ENCODE peak calls at places on chromosomes 5 and 9, in five cellular contexts. D, C, J, Q and R are unnamed samples.

GRCh38 chr5:149596712-149597111 is 15.4 kb downstream of the ARHGEF37 start:
- DNase-seq in D (no peak), C (no peak), J (no peak), Q (no peak), R (no peak)

GRCh38 chr9:35029241-35029640 is 39.7 kb downstream of the DNAJB5 start:
- DNase-seq in D (no peak), C (no peak), J (no peak), Q (no peak), R (no peak)

GRCh38 chr9:86176468-86176867 is 77.1 kb upstream of the GOLM1 start:
- DNase-seq in D (no peak), C (no peak), J (no peak), Q (no peak), R (peak; percentile 80)

GRCh38 chr5:172163346-172163745 is 24.7 kb downstream of the STK10 start:
- DNase-seq in D (no peak), C (peak; percentile 43), J (no peak), Q (no peak), R (no peak)

GRCh38 chr5:160787247-160787646 is 64.8 kb downstream of the ATP10B start:
- DNase-seq in D (peak; percentile 27), C (no peak), J (no peak), Q (peak; percentile 9), R (no peak)

GRCh38 chr5:61768692-61769281 is 436.7 kb downstream of the ZSWIM6 start:
- DNase-seq in D (peak; percentile 73), C (peak; percentile 3), J (peak; percentile 57), Q (peak; percentile 70), R (peak; percentile 31)

GRCh38 chr5:6721442-6721841 is 8.2 kb downstream of the TENT4A start:
- DNase-seq in D (no peak), C (no peak), J (peak; percentile 64), Q (no peak), R (peak; percentile 69)

GRCh38 chr9:122218885-122219855 is 9.6 kb downstream of the LHX6 start:
- DNase-seq in D (no peak), C (peak; percentile 26), J (no peak), Q (no peak), R (peak; percentile 56)

GRCh38 chr5:137039939-137040515 is 459.1 kb downstream of the SPOCK1 start:
- DNase-seq in D (no peak), C (no peak), J (no peak), Q (no peak), R (no peak)

GRCh38 chr5:132073231-132074013 is at the start of gene CSF2:
- DNase-seq in D (no peak), C (peak; percentile 40), J (no peak), Q (peak; percentile 45), R (no peak)

GRCh38 chr9:108780949-108781734 is 74.6 kb downstream of the ACTL7B start:
- DNase-seq in D (no peak), C (no peak), J (no peak), Q (no peak), R (no peak)

GRCh38 chr5:152124413-152125082 is 199.9 kb upstream of the GLRA1 start:
- DNase-seq in D (no peak), C (no peak), J (no peak), Q (no peak), R (no peak)

GRCh38 chr9:133059623-133060022 is 2.2 kb upstream of the CEL start:
- DNase-seq in D (no peak), C (no peak), J (no peak), Q (no peak), R (peak; percentile 32)

GRCh38 chr5:68445257-68446069 is 229.9 kb downstream of the PIK3R1 start:
- DNase-seq in D (no peak), C (no peak), J (no peak), Q (no peak), R (no peak)

GRCh38 chr9:134678206-134678605 is 36.6 kb downstream of the COL5A1 start:
- DNase-seq in D (no peak), C (no peak), J (no peak), Q (no peak), R (no peak)

GRCh38 chr5:73387630-73388370 is 60.8 kb downstream of the FOXD1 start:
- DNase-seq in D (no peak), C (peak; percentile 48), J (no peak), Q (no peak), R (no peak)

GRCh38 chr5:106649031-106649430 is 1021.7 kb downstream of the EFNA5 start:
- DNase-seq in D (no peak), C (no peak), J (no peak), Q (no peak), R (no peak)

GRCh38 chr5:98774192-98775046 is 956 bp downstream of the RGMB start:
- DNase-seq in D (peak; percentile 63), C (peak; percentile 74), J (no peak), Q (peak; percentile 61), R (peak; percentile 70)

GRCh38 chr5:53430618-53431252 is 49.7 kb upstream of the FST start:
- DNase-seq in D (peak; percentile 69), C (peak; percentile 87), J (peak; percentile 30), Q (peak; percentile 45), R (no peak)

GRCh38 chr9:95058121-95058785 is 259.3 kb downstream of the FANCC start:
- DNase-seq in D (no peak), C (no peak), J (no peak), Q (no peak), R (no peak)

GRCh38 chr9:81264516-81264915 is 424.8 kb downstream of the TLE1 start:
- DNase-seq in D (no peak), C (peak; percentile 73), J (no peak), Q (no peak), R (peak; percentile 58)

GRCh38 chr9:115606851-115607250 is 488.9 kb upstream of the TNC start:
- DNase-seq in D (no peak), C (peak; percentile 52), J (no peak), Q (no peak), R (no peak)

GRCh38 chr5:149210229-149210628 is 61.4 kb upstream of the AFAP1L1 start:
- DNase-seq in D (no peak), C (peak; percentile 90), J (no peak), Q (peak; percentile 44), R (no peak)

GRCh38 chr9:86655147-86655546 is 292.2 kb downstream of the GAS1 start:
- DNase-seq in D (no peak), C (peak; percentile 19), J (no peak), Q (no peak), R (no peak)

GRCh38 chr5:86596476-86596875 is 21.3 kb upstream of the COX7C start:
- DNase-seq in D (no peak), C (no peak), J (no peak), Q (no peak), R (no peak)

GRCh38 chr9:120617637-120617979 is 37.6 kb upstream of the CDK5RAP2 start:
- DNase-seq in D (no peak), C (peak; percentile 18), J (no peak), Q (peak; percentile 24), R (no peak)

GRCh38 chr5:179732918-179733763 is 519 bp downstream of the MAML1 start:
- DNase-seq in D (peak; percentile 54), C (peak; percentile 28), J (peak; percentile 33), Q (no peak), R (peak; percentile 83)

GRCh38 chr9:93859431-93860215 is 95.5 kb downstream of the BARX1 start:
- DNase-seq in D (no peak), C (no peak), J (no peak), Q (no peak), R (peak; percentile 26)

GRCh38 chr9:126857261-126857960 is 3.0 kb upstream of the ZBTB34 start:
- DNase-seq in D (no peak), C (no peak), J (no peak), Q (no peak), R (no peak)

GRCh38 chr5:169873642-169874041 is 106.7 kb downstream of the INSYN2B start:
- DNase-seq in D (no peak), C (peak; percentile 67), J (no peak), Q (no peak), R (no peak)

GRCh38 chr9:110638381-110638954 is 30.1 kb upstream of the MUSK start:
- DNase-seq in D (peak; percentile 31), C (peak; percentile 54), J (no peak), Q (no peak), R (no peak)

DNA sequence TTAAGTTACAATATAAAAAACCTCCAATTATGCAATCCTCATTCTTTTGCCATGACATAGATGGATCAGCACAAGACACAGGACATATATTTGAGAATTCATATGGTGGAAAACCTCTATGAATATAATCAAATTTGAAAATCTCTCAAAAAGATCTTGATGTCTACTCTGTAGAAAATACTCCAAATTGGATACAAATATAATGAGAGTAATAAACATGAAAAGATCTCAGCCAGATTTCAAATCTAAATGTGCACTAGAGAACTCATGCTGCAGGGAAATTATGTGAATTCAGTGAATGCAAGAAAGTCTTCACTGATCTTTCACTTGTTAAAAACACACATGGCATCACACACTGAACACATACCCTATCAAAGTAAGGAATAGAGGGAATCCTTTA is 13.8 kb downstream of the PCDHB15 start:
- DNase-seq in D (no peak), C (no peak), J (no peak), Q (no peak), R (no peak)
- H3K9me3 ChIP-seq in D (peaks cover 88% of the 10 kb centered on the region), C (peaks cover 40% of the 10 kb centered on the region), J (peaks cover 13% of the 10 kb centered on the region), Q (peaks cover 94% of the 10 kb centered on the region), R (peaks cover 47% of the 10 kb centered on the region)

GRCh38 chr9:117869287-117869686 is 165.1 kb downstream of the TLR4 start:
- DNase-seq in D (no peak), C (no peak), J (no peak), Q (no peak), R (no peak)

DNA sequence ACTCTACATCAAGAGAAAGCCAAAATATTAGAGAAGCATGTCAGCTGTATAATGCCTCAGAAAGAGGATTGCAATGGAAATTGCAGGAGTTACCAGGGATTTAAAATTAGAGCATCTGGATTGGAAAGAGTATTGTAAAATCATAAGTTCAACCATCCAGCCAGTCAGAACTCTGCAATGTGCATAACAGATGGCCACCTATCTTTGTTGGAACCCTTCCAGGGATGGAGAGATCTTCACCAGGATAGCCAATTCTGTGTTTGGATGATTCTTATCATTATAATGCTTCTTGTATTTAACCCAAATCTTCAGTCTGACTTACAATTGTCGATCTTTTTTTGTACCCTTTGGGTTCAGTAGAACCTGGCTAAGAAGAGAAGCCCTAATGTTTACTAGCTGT is 164.4 kb downstream of the TLR4 start:
- DNase-seq in D (no peak), C (no peak), J (no peak), Q (no peak), R (peak; percentile 50)
- TF ChIP-seq RFX5 in D (no peak), C (no peak), J (no peak), Q (no peak), R (no peak)

GRCh38 chr9:129514497-129514867 is 106.4 kb downstream of the C9orf50 start:
- DNase-seq in D (no peak), C (no peak), J (no peak), Q (no peak), R (no peak)
- H3K9me3 ChIP-seq in D (peaks cover 82% of the 10 kb centered on the region), C (peaks cover 57% of the 10 kb centered on the region), J (peaks cover 13% of the 10 kb centered on the region), Q (peaks cover 29% of the 10 kb centered on the region), R (peaks cover 9% of the 10 kb centered on the region)

DNA sequence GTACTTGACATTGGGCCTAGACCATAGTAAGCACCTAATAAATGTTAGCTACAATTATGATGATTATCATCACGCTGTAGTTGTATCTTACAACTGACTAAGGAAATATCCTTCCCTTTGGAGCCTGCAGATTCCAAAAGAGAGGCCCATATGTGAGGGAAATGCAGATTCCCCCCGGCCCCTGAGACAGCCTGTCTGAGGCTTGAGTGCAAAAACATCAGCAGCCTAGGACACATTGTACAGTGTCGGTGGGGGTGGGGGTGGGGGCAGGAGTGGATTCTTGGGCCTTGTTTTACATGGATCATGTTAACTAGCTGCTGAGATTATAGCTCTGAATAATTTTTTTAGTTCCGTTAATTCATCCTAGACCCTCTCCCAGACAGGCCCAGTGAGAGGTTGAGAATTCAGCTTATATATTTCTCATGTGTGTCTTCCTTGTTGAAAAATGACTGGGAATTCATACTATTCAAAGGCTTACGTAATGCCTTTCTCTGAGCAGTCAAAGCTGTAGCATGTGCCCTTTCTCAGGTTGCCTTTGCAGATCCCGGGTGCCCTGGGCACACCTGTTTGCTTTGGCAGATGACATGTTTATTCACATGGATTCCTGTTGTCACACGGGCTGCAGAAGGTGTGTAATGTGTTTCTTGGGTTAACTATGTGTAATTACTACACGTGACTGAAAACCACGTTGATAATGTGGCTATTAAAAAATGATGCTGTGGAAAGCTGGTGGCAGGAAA is 262.8 kb downstream of the NR3C1 start:
- DNase-seq in D (no peak), C (no peak), J (no peak), Q (no peak), R (no peak)
- TF ChIP-seq RFX5 in D (no peak), C (no peak), J (no peak), Q (no peak), R (no peak)